ENCODE peak calls at places on chromosomes 11 and 22, in eight cellular contexts. One of them, this sample, is unnamed. For H3K4me1, the result is how much of the 10 kb centered on the place peaks cover.

GRCh38 chr11:68927280-68928107 is 23.8 kb downstream of the IGHMBP2 start:
- DNase-seq in colonic mucosa: no peak
- DNase-seq in A549: no peak
- DNase-seq in CD4-positive, CD25-positive, alpha-beta regulatory T cell: no peak
- DNase-seq in upper lobe of right lung: peak
- DNase-seq in stomach: peak
- DNase-seq in esophagus squamous epithelium: no peak
- DNase-seq in adrenal gland: no peak
- DNase-seq in this sample: peak

GRCh38 chr11:8202428-8203160 is 33.8 kb upstream of the RIC3 start:
- DNase-seq in colonic mucosa: no peak
- DNase-seq in A549: no peak
- DNase-seq in CD4-positive, CD25-positive, alpha-beta regulatory T cell: no peak
- DNase-seq in upper lobe of right lung: no peak
- DNase-seq in stomach: no peak
- DNase-seq in esophagus squamous epithelium: no peak
- DNase-seq in adrenal gland: no peak
- DNase-seq in this sample: no peak

GRCh38 chr22:49137216-49137840 is 690.3 kb downstream of the BRD1 start:
- DNase-seq in colonic mucosa: no peak
- DNase-seq in A549: no peak
- DNase-seq in CD4-positive, CD25-positive, alpha-beta regulatory T cell: no peak
- DNase-seq in upper lobe of right lung: no peak
- DNase-seq in stomach: no peak
- DNase-seq in esophagus squamous epithelium: no peak
- DNase-seq in adrenal gland: no peak
- DNase-seq in this sample: no peak

GRCh38 chr11:21142007-21142406 is 472.6 kb downstream of the NELL1 start:
- DNase-seq in colonic mucosa: no peak
- DNase-seq in A549: peak
- DNase-seq in CD4-positive, CD25-positive, alpha-beta regulatory T cell: no peak
- DNase-seq in upper lobe of right lung: no peak
- DNase-seq in stomach: no peak
- DNase-seq in esophagus squamous epithelium: no peak
- DNase-seq in adrenal gland: no peak
- DNase-seq in this sample: no peak

GRCh38 chr11:45934580-45935318 is 12.3 kb downstream of the LARGE2 start:
- DNase-seq in colonic mucosa: no peak
- DNase-seq in A549: no peak
- DNase-seq in CD4-positive, CD25-positive, alpha-beta regulatory T cell: no peak
- DNase-seq in upper lobe of right lung: no peak
- DNase-seq in stomach: no peak
- DNase-seq in esophagus squamous epithelium: no peak
- DNase-seq in adrenal gland: no peak
- DNase-seq in this sample: no peak

GRCh38 chr11:10743354-10744035 is 7.6 kb upstream of the CTR9 start:
- DNase-seq in colonic mucosa: peak
- DNase-seq in A549: no peak
- DNase-seq in CD4-positive, CD25-positive, alpha-beta regulatory T cell: peak
- DNase-seq in upper lobe of right lung: no peak
- DNase-seq in stomach: no peak
- DNase-seq in esophagus squamous epithelium: no peak
- DNase-seq in adrenal gland: no peak
- DNase-seq in this sample: no peak

GRCh38 chr22:20672732-20673131 is 101.2 kb upstream of the SERPIND1 start:
- DNase-seq in colonic mucosa: no peak
- DNase-seq in A549: no peak
- DNase-seq in CD4-positive, CD25-positive, alpha-beta regulatory T cell: no peak
- DNase-seq in upper lobe of right lung: no peak
- DNase-seq in stomach: no peak
- DNase-seq in esophagus squamous epithelium: no peak
- DNase-seq in adrenal gland: no peak
- DNase-seq in this sample: no peak

GRCh38 chr11:7533199-7534029 is 19.6 kb downstream of the PPFIBP2 start:
- DNase-seq in colonic mucosa: no peak
- DNase-seq in A549: no peak
- DNase-seq in CD4-positive, CD25-positive, alpha-beta regulatory T cell: no peak
- DNase-seq in upper lobe of right lung: no peak
- DNase-seq in stomach: no peak
- DNase-seq in esophagus squamous epithelium: no peak
- DNase-seq in adrenal gland: no peak
- DNase-seq in this sample: no peak

GRCh38 chr22:38193580-38193979 is 8.2 kb upstream of the MAFF start:
- DNase-seq in colonic mucosa: no peak
- DNase-seq in A549: no peak
- DNase-seq in CD4-positive, CD25-positive, alpha-beta regulatory T cell: no peak
- DNase-seq in upper lobe of right lung: no peak
- DNase-seq in stomach: peak
- DNase-seq in esophagus squamous epithelium: no peak
- DNase-seq in adrenal gland: peak
- DNase-seq in this sample: peak

GRCh38 chr22:36349726-36350125 is 38.0 kb downstream of the MYH9 start:
- DNase-seq in colonic mucosa: no peak
- DNase-seq in A549: no peak
- DNase-seq in CD4-positive, CD25-positive, alpha-beta regulatory T cell: no peak
- DNase-seq in upper lobe of right lung: no peak
- DNase-seq in stomach: no peak
- DNase-seq in esophagus squamous epithelium: no peak
- DNase-seq in adrenal gland: no peak
- DNase-seq in this sample: no peak

GRCh38 chr11:43393765-43394355 is 35.1 kb downstream of the TTC17 start:
- DNase-seq in colonic mucosa: peak
- DNase-seq in A549: no peak
- DNase-seq in CD4-positive, CD25-positive, alpha-beta regulatory T cell: no peak
- DNase-seq in upper lobe of right lung: no peak
- DNase-seq in stomach: peak
- DNase-seq in esophagus squamous epithelium: no peak
- DNase-seq in adrenal gland: peak
- DNase-seq in this sample: peak

GRCh38 chr11:104338186-104338585 is 174.2 kb upstream of the PDGFD start:
- DNase-seq in colonic mucosa: no peak
- DNase-seq in A549: no peak
- DNase-seq in CD4-positive, CD25-positive, alpha-beta regulatory T cell: no peak
- DNase-seq in upper lobe of right lung: no peak
- DNase-seq in stomach: no peak
- DNase-seq in esophagus squamous epithelium: no peak
- DNase-seq in adrenal gland: no peak
- DNase-seq in this sample: no peak

GRCh38 chr11:92557848-92558247 is 333.2 kb downstream of the FAT3 start:
- DNase-seq in colonic mucosa: no peak
- DNase-seq in A549: no peak
- DNase-seq in CD4-positive, CD25-positive, alpha-beta regulatory T cell: no peak
- DNase-seq in upper lobe of right lung: no peak
- DNase-seq in stomach: no peak
- DNase-seq in esophagus squamous epithelium: no peak
- DNase-seq in adrenal gland: no peak
- DNase-seq in this sample: no peak

GRCh38 chr22:31920306-31920705 is 24.0 kb upstream of the YWHAH start:
- DNase-seq in colonic mucosa: no peak
- DNase-seq in A549: no peak
- DNase-seq in CD4-positive, CD25-positive, alpha-beta regulatory T cell: no peak
- DNase-seq in upper lobe of right lung: no peak
- DNase-seq in stomach: no peak
- DNase-seq in esophagus squamous epithelium: no peak
- DNase-seq in adrenal gland: no peak
- DNase-seq in this sample: no peak

GRCh38 chr22:43399980-43400358 is 11.8 kb upstream of the MPPED1 start:
- DNase-seq in colonic mucosa: no peak
- DNase-seq in A549: no peak
- DNase-seq in CD4-positive, CD25-positive, alpha-beta regulatory T cell: no peak
- DNase-seq in upper lobe of right lung: no peak
- DNase-seq in stomach: no peak
- DNase-seq in esophagus squamous epithelium: no peak
- DNase-seq in adrenal gland: no peak
- DNase-seq in this sample: no peak
- H3K4me1 ChIP-seq in colonic mucosa: under half
- H3K4me1 ChIP-seq in A549: under half
- H3K4me1 ChIP-seq in CD4-positive, CD25-positive, alpha-beta regulatory T cell: under half
- H3K4me1 ChIP-seq in upper lobe of right lung: under half
- H3K4me1 ChIP-seq in stomach: under half
- H3K4me1 ChIP-seq in esophagus squamous epithelium: under half
- H3K4me1 ChIP-seq in adrenal gland: under half
- H3K4me1 ChIP-seq in this sample: under half

DNA sequence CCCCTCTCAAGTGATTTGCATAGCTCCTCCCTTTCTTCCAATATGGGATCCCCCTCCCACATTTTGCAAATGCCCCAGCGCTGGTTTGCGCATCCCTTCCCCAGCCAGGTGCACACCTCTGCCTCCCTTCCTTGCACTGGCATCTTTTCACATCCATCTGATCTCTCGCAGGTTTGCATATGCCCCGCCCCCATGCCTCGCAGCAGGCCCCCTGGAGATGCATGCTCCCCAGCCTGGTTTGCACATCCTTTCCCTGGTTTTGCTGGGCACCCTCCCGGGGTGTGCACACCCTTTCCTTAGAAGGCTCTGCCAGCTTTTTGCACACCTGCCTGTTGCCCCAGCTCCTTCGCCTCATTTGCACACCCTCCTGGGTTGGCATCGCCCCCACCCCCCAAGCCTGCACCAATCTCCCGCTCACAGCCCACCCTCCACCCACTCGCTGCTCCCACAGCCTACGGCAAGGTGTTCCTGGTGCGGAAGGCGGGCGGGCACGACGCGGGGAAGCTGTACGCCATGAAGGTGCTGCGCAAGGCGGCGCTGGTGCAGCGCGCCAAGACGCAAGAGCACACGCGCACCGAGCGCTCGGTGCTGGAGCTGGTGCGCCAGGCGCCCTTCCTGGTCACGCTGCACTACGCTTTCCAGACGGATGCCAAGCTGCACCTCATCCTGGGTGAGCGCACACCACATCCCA is 895 bp downstream of the RPS6KA4 start:
- DNase-seq in colonic mucosa: no peak
- DNase-seq in A549: no peak
- DNase-seq in CD4-positive, CD25-positive, alpha-beta regulatory T cell: peak
- DNase-seq in upper lobe of right lung: peak
- DNase-seq in stomach: peak
- DNase-seq in esophagus squamous epithelium: no peak
- DNase-seq in adrenal gland: no peak
- DNase-seq in this sample: no peak
- H3K4me1 ChIP-seq in colonic mucosa: under half
- H3K4me1 ChIP-seq in A549: under half
- H3K4me1 ChIP-seq in CD4-positive, CD25-positive, alpha-beta regulatory T cell: under half
- H3K4me1 ChIP-seq in upper lobe of right lung: under half
- H3K4me1 ChIP-seq in stomach: under half
- H3K4me1 ChIP-seq in esophagus squamous epithelium: under half
- H3K4me1 ChIP-seq in adrenal gland: under half
- H3K4me1 ChIP-seq in this sample: under half

GRCh38 chr11:12121011-12121410 is 10.6 kb downstream of the MICAL2 start:
- DNase-seq in colonic mucosa: no peak
- DNase-seq in A549: no peak
- DNase-seq in CD4-positive, CD25-positive, alpha-beta regulatory T cell: no peak
- DNase-seq in upper lobe of right lung: no peak
- DNase-seq in stomach: no peak
- DNase-seq in esophagus squamous epithelium: no peak
- DNase-seq in adrenal gland: no peak
- DNase-seq in this sample: no peak

GRCh38 chr11:12118940-12119339 is 8.6 kb downstream of the MICAL2 start:
- DNase-seq in colonic mucosa: no peak
- DNase-seq in A549: no peak
- DNase-seq in CD4-positive, CD25-positive, alpha-beta regulatory T cell: no peak
- DNase-seq in upper lobe of right lung: no peak
- DNase-seq in stomach: no peak
- DNase-seq in esophagus squamous epithelium: no peak
- DNase-seq in adrenal gland: no peak
- DNase-seq in this sample: no peak

GRCh38 chr11:12121504-12121903 is 11.1 kb downstream of the MICAL2 start:
- DNase-seq in colonic mucosa: no peak
- DNase-seq in A549: no peak
- DNase-seq in CD4-positive, CD25-positive, alpha-beta regulatory T cell: no peak
- DNase-seq in upper lobe of right lung: no peak
- DNase-seq in stomach: no peak
- DNase-seq in esophagus squamous epithelium: no peak
- DNase-seq in adrenal gland: no peak
- DNase-seq in this sample: peak

GRCh38 chr11:12120031-12121008 is 9.9 kb downstream of the MICAL2 start:
- DNase-seq in colonic mucosa: no peak
- DNase-seq in A549: no peak
- DNase-seq in CD4-positive, CD25-positive, alpha-beta regulatory T cell: no peak
- DNase-seq in upper lobe of right lung: no peak
- DNase-seq in stomach: no peak
- DNase-seq in esophagus squamous epithelium: no peak
- DNase-seq in adrenal gland: no peak
- DNase-seq in this sample: no peak

DNA sequence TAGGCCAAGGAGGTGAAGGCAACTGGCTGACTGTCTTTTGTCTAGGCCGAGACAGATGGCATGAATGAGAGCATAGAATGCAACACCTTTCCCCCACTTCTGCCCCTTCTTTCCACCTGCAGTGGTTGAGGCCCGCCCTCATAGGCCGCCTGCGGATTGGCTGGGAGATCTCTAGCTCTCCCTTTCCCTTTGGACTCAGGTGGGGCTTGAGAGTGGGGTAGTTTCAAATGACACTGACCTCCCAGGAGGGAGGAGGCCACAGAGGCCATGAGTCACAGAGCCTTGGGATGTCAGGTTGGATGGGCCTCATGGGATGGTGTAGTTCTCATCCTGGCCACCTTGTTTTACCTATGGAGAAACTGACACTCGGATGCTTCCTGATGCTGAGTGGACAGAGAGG is 9.1 kb downstream of the MICAL2 start:
- DNase-seq in colonic mucosa: peak
- DNase-seq in A549: no peak
- DNase-seq in CD4-positive, CD25-positive, alpha-beta regulatory T cell: no peak
- DNase-seq in upper lobe of right lung: no peak
- DNase-seq in stomach: no peak
- DNase-seq in esophagus squamous epithelium: no peak
- DNase-seq in adrenal gland: no peak
- DNase-seq in this sample: no peak
- H3K4me1 ChIP-seq in colonic mucosa: under half
- H3K4me1 ChIP-seq in A549: half or more
- H3K4me1 ChIP-seq in CD4-positive, CD25-positive, alpha-beta regulatory T cell: under half
- H3K4me1 ChIP-seq in upper lobe of right lung: under half
- H3K4me1 ChIP-seq in stomach: half or more
- H3K4me1 ChIP-seq in esophagus squamous epithelium: under half
- H3K4me1 ChIP-seq in adrenal gland: under half
- H3K4me1 ChIP-seq in this sample: under half

DNA sequence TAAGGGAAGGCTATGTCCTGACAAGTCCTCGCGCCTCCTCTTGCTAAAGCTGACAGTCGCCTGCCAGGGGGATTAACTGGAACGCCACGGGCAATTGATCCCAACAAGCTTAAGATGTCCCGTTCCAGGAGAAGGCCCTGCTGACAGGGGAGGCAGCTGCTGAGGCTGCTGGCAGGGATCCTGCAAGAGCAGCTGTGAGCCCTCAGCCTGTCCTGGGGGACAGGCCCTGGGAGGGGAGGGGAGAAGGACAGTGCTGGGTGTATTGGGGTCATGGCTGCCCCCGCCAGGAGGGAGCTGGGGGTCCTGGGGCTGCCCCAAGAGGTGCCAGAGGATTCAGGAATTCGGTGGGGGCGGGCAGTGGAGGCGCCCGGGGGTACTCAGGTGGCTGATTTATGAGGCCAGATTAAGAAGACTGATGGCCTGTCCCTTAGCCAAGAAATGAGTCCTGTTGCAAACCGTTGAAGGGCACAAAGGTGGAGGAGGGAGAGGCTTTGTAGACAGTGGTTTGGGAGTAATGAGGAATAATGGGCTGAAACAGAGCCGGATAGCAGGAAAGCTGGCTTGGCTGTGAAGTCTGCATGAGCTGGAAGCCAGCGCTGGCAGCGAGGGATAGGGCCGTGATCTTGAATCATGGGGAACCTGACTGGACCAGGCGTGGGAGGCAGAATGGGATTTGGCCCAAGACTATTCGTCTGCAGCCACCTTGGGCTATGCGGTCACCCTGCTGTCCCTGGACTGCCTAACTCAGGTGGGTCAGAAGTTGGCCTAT is 133.5 kb downstream of the CACNA1I start:
- DNase-seq in colonic mucosa: peak
- DNase-seq in A549: no peak
- DNase-seq in CD4-positive, CD25-positive, alpha-beta regulatory T cell: no peak
- DNase-seq in upper lobe of right lung: no peak
- DNase-seq in stomach: no peak
- DNase-seq in esophagus squamous epithelium: no peak
- DNase-seq in adrenal gland: peak
- DNase-seq in this sample: peak
- H3K4me1 ChIP-seq in colonic mucosa: under half
- H3K4me1 ChIP-seq in A549: under half
- H3K4me1 ChIP-seq in CD4-positive, CD25-positive, alpha-beta regulatory T cell: under half
- H3K4me1 ChIP-seq in upper lobe of right lung: under half
- H3K4me1 ChIP-seq in stomach: under half
- H3K4me1 ChIP-seq in esophagus squamous epithelium: under half
- H3K4me1 ChIP-seq in adrenal gland: under half
- H3K4me1 ChIP-seq in this sample: under half

This sample was measured in right cardiac atrium.